ENCODE peak calls at places on chromosomes 6 and 20, in five cellular contexts. One of them, this sample, is unnamed.

GRCh38 chr6:71533939-71534379 is 245.3 kb downstream of the OGFRL1 start:
- DNase-seq in HepG2: peak
- DNase-seq in K562: peak
- DNase-seq in GM12878: no peak
- DNase-seq in H1: no peak
- DNase-seq in this sample: peak

GRCh38 chr6:45650527-45651135 is 272.9 kb upstream of the SUPT3H start:
- DNase-seq in HepG2: no peak
- DNase-seq in K562: no peak
- DNase-seq in GM12878: no peak
- DNase-seq in H1: no peak
- DNase-seq in this sample: peak

GRCh38 chr6:95244749-95245148 is 332.6 kb upstream of the MANEA start:
- DNase-seq in HepG2: no peak
- DNase-seq in K562: no peak
- DNase-seq in GM12878: no peak
- DNase-seq in H1: no peak
- DNase-seq in this sample: no peak

GRCh38 chr20:24720957-24721356 is 228.1 kb upstream of the CST7 start:
- DNase-seq in HepG2: no peak
- DNase-seq in K562: no peak
- DNase-seq in GM12878: no peak
- DNase-seq in H1: no peak
- DNase-seq in this sample: no peak

GRCh38 chr20:787827-788226 is 19.5 kb upstream of the SLC52A3 start:
- DNase-seq in HepG2: no peak
- DNase-seq in K562: no peak
- DNase-seq in GM12878: no peak
- DNase-seq in H1: no peak
- DNase-seq in this sample: no peak

GRCh38 chr6:35191899-35192298 is 21.9 kb upstream of the SCUBE3 start:
- DNase-seq in HepG2: no peak
- DNase-seq in K562: no peak
- DNase-seq in GM12878: no peak
- DNase-seq in H1: no peak
- DNase-seq in this sample: no peak

GRCh38 chr6:15780437-15780836 is 117.6 kb upstream of the DTNBP1 start:
- DNase-seq in HepG2: no peak
- DNase-seq in K562: no peak
- DNase-seq in GM12878: no peak
- DNase-seq in H1: no peak
- DNase-seq in this sample: no peak

GRCh38 chr6:118542184-118542952 is 5.7 kb upstream of the PLN start:
- DNase-seq in HepG2: no peak
- DNase-seq in K562: no peak
- DNase-seq in GM12878: no peak
- DNase-seq in H1: no peak
- DNase-seq in this sample: no peak

GRCh38 chr6:51292659-51293058 is 474.0 kb downstream of the TFAP2B start:
- DNase-seq in HepG2: no peak
- DNase-seq in K562: no peak
- DNase-seq in GM12878: no peak
- DNase-seq in H1: no peak
- DNase-seq in this sample: no peak

GRCh38 chr6:6915813-6916547 is 191.8 kb upstream of the RREB1 start:
- DNase-seq in HepG2: no peak
- DNase-seq in K562: no peak
- DNase-seq in GM12878: no peak
- DNase-seq in H1: no peak
- DNase-seq in this sample: no peak

GRCh38 chr6:116596815-116597214 is 19.5 kb upstream of the RSPH4A start:
- DNase-seq in HepG2: peak
- DNase-seq in K562: no peak
- DNase-seq in GM12878: no peak
- DNase-seq in H1: no peak
- DNase-seq in this sample: no peak

GRCh38 chr6:139546117-139546495 is 171.7 kb upstream of the CITED2 start:
- DNase-seq in HepG2: no peak
- DNase-seq in K562: no peak
- DNase-seq in GM12878: no peak
- DNase-seq in H1: no peak
- DNase-seq in this sample: no peak

GRCh38 chr6:111113731-111114438 is 26.6 kb downstream of the SLC16A10 start:
- DNase-seq in HepG2: no peak
- DNase-seq in K562: no peak
- DNase-seq in GM12878: no peak
- DNase-seq in H1: no peak
- DNase-seq in this sample: no peak

GRCh38 chr6:45637611-45638257 is 260.0 kb upstream of the SUPT3H start:
- DNase-seq in HepG2: no peak
- DNase-seq in K562: no peak
- DNase-seq in GM12878: no peak
- DNase-seq in H1: no peak
- DNase-seq in this sample: no peak

GRCh38 chr6:168035661-168036616 is 38.5 kb downstream of the KIF25 start:
- DNase-seq in HepG2: no peak
- DNase-seq in K562: peak
- DNase-seq in GM12878: no peak
- DNase-seq in H1: no peak
- DNase-seq in this sample: no peak

GRCh38 chr20:29325304-29325640 is 1932.2 kb upstream of the DEFB115 start:
- DNase-seq in HepG2: no peak
- DNase-seq in K562: peak
- DNase-seq in GM12878: no peak
- DNase-seq in H1: no peak
- DNase-seq in this sample: no peak

GRCh38 chr6:3751019-3751729 is at the start of gene PXDC1:
- DNase-seq in HepG2: no peak
- DNase-seq in K562: no peak
- DNase-seq in GM12878: no peak
- DNase-seq in H1: no peak
- DNase-seq in this sample: no peak
- TF ChIP-seq POLR2A in HepG2: no peak
- TF ChIP-seq POLR2A in K562: no peak
- TF ChIP-seq POLR2A in GM12878: no peak
- TF ChIP-seq POLR2A in H1: no peak
- TF ChIP-seq POLR2A in this sample: no peak

GRCh38 chr6:145704153-145704781 is 31.1 kb downstream of the EPM2A start:
- DNase-seq in HepG2: no peak
- DNase-seq in K562: peak
- DNase-seq in GM12878: no peak
- DNase-seq in H1: no peak
- DNase-seq in this sample: no peak
- TF ChIP-seq JUND in HepG2: no peak
- TF ChIP-seq JUND in K562: no peak
- TF ChIP-seq JUND in GM12878: no peak
- TF ChIP-seq JUND in H1: no peak
- TF ChIP-seq JUND in this sample: no peak

DNA sequence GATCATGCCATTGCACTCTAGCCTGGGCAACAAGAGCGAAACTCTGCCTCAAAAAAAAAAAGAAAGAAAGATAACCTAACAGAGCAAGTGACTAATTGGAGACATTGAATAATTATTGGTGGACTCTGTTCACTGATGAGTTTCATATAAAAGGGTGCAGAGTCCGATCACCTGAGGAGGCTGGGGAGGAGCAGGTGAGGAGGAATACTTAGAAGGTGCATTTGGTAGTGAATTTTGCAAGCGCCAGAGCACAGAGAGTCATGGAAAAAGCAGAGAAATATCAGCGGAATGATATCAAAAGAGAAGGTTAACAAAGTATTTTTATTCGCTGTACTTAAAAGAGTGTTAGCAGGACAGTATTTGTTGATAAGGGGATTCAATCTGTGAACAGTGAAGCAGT is 44.4 kb downstream of the CD2AP start:
- DNase-seq in HepG2: no peak
- DNase-seq in K562: no peak
- DNase-seq in GM12878: no peak
- DNase-seq in H1: no peak
- DNase-seq in this sample: no peak
- TF ChIP-seq POLR2A in HepG2: no peak
- TF ChIP-seq POLR2A in K562: no peak
- TF ChIP-seq POLR2A in GM12878: no peak
- TF ChIP-seq POLR2A in H1: no peak
- TF ChIP-seq POLR2A in this sample: no peak

GRCh38 chr20:2237059-2237458 is 58.7 kb upstream of the TGM3 start:
- DNase-seq in HepG2: no peak
- DNase-seq in K562: no peak
- DNase-seq in GM12878: no peak
- DNase-seq in H1: no peak
- DNase-seq in this sample: no peak
- TF ChIP-seq JUND in HepG2: no peak
- TF ChIP-seq JUND in K562: no peak
- TF ChIP-seq JUND in GM12878: no peak
- TF ChIP-seq JUND in H1: no peak
- TF ChIP-seq JUND in this sample: no peak

DNA sequence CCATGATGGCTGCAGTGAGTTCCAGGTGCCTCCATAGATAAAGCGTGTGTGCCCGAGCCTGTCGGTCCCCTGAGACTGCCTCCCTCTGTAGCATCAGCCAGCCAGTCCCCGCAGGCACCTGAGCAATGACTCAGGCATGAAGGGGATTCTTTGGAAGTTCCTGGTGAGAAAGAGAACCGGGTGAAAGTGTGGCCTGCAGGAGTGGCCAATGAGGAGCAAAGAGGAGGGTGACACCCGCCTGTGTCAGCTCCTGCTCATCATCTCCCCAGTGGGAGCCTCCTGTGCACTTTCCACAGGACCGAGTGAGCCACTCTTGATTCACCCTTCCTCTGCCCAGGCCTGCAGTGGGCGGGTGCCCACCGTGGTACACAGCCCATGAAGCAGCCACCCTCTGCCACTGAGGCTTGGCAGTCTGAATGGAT is 71.2 kb upstream of the PTPN1 start:
- DNase-seq in HepG2: no peak
- DNase-seq in K562: peak
- DNase-seq in GM12878: no peak
- DNase-seq in H1: no peak
- DNase-seq in this sample: peak
- TF ChIP-seq POLR2A in HepG2: peak
- TF ChIP-seq POLR2A in K562: no peak
- TF ChIP-seq POLR2A in GM12878: no peak
- TF ChIP-seq POLR2A in H1: no peak
- TF ChIP-seq POLR2A in this sample: no peak

GRCh38 chr6:72617721-72618120 is 4.1 kb upstream of the KCNQ5 start:
- DNase-seq in HepG2: no peak
- DNase-seq in K562: no peak
- DNase-seq in GM12878: no peak
- DNase-seq in H1: no peak
- DNase-seq in this sample: no peak

GRCh38 chr6:72620866-72621242 is 1.0 kb upstream of the KCNQ5 start:
- DNase-seq in HepG2: no peak
- DNase-seq in K562: no peak
- DNase-seq in GM12878: no peak
- DNase-seq in H1: no peak
- DNase-seq in this sample: no peak

GRCh38 chr6:72622094-72622540 is 253 bp downstream of the KCNQ5 start:
- DNase-seq in HepG2: no peak
- DNase-seq in K562: peak
- DNase-seq in GM12878: no peak
- DNase-seq in H1: no peak
- DNase-seq in this sample: no peak

GRCh38 chr6:72621243-72622093 is at the start of gene KCNQ5:
- DNase-seq in HepG2: no peak
- DNase-seq in K562: peak
- DNase-seq in GM12878: no peak
- DNase-seq in H1: no peak
- DNase-seq in this sample: no peak

DNA sequence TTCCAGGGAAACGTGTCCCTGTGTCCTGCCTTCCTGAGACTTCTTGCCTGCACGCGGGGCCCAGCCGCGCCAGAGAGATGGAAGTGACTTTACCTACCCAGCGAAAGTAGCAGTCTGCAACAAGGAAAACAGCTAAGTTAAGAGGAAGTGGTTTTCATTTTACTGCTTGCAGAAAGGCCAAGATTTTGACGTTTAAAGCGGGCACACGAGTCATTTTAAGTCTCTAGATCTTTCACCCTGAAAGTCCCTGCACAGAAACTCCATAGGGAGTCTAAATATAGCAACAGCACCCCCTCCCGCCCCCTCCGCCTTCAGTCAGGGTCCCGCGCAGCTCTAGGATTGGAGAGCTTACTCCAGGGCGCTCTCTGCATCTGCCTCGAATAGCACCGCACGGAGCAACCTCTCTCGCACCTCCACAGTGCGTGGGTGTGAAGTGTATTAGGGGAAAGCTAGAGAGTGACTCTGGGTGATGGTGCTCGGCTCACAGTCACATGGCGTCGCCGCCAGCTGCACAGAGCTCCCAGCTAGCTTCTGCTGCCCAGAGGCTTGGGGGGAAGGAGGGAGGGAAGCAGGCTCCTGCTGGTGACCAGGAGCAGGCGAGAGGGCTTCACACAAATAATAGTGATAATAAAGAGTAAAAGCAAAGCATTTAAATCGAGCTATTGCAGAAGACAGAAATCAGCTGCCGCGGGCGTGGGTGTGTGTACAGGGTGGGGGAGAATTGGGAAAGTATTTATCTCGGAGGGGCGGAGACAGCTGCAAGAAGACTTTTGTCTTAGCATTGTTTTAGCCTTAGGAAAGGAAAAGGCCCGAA is 1.8 kb upstream of the KCNQ5 start:
- DNase-seq in HepG2: no peak
- DNase-seq in K562: peak
- DNase-seq in GM12878: peak
- DNase-seq in H1: no peak
- DNase-seq in this sample: no peak
- TF ChIP-seq JUND in HepG2: no peak
- TF ChIP-seq JUND in K562: no peak
- TF ChIP-seq JUND in GM12878: no peak
- TF ChIP-seq JUND in H1: no peak
- TF ChIP-seq JUND in this sample: no peak

DNA sequence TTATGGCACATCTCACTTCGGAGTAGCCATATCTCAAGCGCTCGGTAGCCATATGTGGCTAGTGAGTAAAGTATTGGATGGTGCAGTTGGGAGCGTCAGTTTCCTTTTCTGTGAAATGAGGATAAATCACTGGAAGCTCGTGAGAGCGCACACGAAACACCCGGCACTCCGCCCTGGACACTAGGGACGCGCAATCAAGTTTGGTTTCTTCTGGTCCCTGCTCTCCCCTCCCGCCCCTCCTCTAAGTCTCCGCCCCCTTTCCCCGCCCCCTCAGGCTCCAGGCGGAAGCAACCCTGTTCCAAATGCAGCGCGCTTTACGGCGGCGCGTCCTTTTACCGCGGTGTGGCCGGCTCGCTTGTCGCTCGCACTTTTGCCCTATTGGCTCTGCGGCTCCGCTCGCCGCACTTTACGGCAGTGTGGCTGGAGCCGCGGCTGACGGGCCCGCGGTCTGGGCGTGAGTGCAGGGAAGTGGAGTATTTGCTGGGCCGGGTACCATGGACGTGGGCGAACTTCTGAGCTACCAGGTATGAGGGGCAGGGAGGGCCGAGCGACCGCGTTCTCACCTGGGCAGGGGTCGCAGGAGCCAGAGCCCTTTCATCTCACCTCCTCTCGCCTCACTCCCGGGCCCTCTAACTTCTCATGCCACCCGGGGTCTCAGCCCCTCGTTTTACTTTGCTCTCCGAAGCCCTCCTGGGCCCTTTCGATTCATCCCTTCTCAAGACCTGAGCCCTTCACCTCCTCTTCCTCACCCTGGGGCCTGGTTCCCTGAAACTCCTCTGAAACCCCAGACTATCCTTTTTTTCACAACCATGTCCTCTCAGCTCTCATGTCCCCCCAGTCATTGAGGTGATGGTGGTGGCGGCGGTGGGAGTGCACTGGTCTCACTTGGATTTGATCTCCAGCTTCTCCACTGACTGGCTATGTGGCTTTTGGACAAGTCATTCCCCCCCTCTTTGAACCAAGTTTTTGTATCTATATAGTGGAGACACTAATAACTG is at the start of gene CTNNBL1:
- DNase-seq in HepG2: peak
- DNase-seq in K562: peak
- DNase-seq in GM12878: peak
- DNase-seq in H1: peak
- DNase-seq in this sample: peak
- TF ChIP-seq POLR2A in HepG2: peak
- TF ChIP-seq POLR2A in K562: peak
- TF ChIP-seq POLR2A in GM12878: peak
- TF ChIP-seq POLR2A in H1: peak
- TF ChIP-seq POLR2A in this sample: peak

This sample was measured in HCT116.